ENCODE peak calls at places on chromosomes 1 and 21, in four cellular contexts. One of them, this sample, is unnamed.
A peak's percentile ranks its signal among the peaks of the same experiment; 100 is the strongest.

GRCh38 chr1:247411583-247412295 is 4.2 kb upstream of the NLRP3 start:
- DNase-seq in IMR-90: no peak
- DNase-seq in lung: no peak
- DNase-seq in cardiac muscle cell: no peak
- DNase-seq in this sample: no peak

GRCh38 chr1:206963119-206963712 is 7.0 kb downstream of the FCAMR start:
- DNase-seq in lung: no peak
- DNase-seq in cardiac muscle cell: peak; percentile 15
- DNase-seq in IMR-90: peak; percentile 37
- DNase-seq in this sample: no peak

GRCh38 chr1:28591708-28592313 is at the start of gene RAB42:
- DNase-seq in lung: peak; percentile 63
- DNase-seq in IMR-90: no peak
- DNase-seq in cardiac muscle cell: peak; percentile 50
- DNase-seq in this sample: peak; percentile 19

GRCh38 chr1:23393706-23394105 is 24.1 kb upstream of the ZNF436 start:
- DNase-seq in lung: peak; percentile 33
- DNase-seq in cardiac muscle cell: peak; percentile 94
- DNase-seq in IMR-90: peak; percentile 76
- DNase-seq in this sample: peak; percentile 51

GRCh38 chr1:192516776-192517297 is 58.7 kb upstream of the RGS1 start:
- DNase-seq in IMR-90: no peak
- DNase-seq in cardiac muscle cell: no peak
- DNase-seq in lung: no peak
- DNase-seq in this sample: no peak

GRCh38 chr21:42389449-42389835 is 6.4 kb downstream of the TMPRSS3 start:
- DNase-seq in lung: peak; percentile 56
- DNase-seq in cardiac muscle cell: no peak
- DNase-seq in IMR-90: no peak
- DNase-seq in this sample: no peak

GRCh38 chr21:33661146-33661545 is 18.8 kb downstream of the ITSN1 start:
- DNase-seq in cardiac muscle cell: no peak
- DNase-seq in IMR-90: peak; percentile 23
- DNase-seq in lung: no peak
- DNase-seq in this sample: no peak

GRCh38 chr1:46581685-46582455 is 22.2 kb downstream of the MKNK1 start:
- DNase-seq in IMR-90: no peak
- DNase-seq in cardiac muscle cell: no peak
- DNase-seq in lung: no peak
- DNase-seq in this sample: no peak

GRCh38 chr21:25133939-25134338 is 473.3 kb downstream of the MRPL39 start:
- DNase-seq in cardiac muscle cell: no peak
- DNase-seq in lung: no peak
- DNase-seq in IMR-90: peak; percentile 57
- DNase-seq in this sample: peak; percentile 80

GRCh38 chr1:162055062-162055461 is 14.4 kb upstream of the NOS1AP start:
- DNase-seq in cardiac muscle cell: peak; percentile 81
- DNase-seq in lung: no peak
- DNase-seq in IMR-90: peak; percentile 87
- DNase-seq in this sample: peak; percentile 84

GRCh38 chr1:35592991-35593769 is 20.1 kb downstream of the TFAP2E start:
- DNase-seq in IMR-90: no peak
- DNase-seq in cardiac muscle cell: peak; percentile 40
- DNase-seq in lung: no peak
- DNase-seq in this sample: no peak

GRCh38 chr1:209389258-209389657 is 194.3 kb upstream of the CAMK1G start:
- DNase-seq in cardiac muscle cell: peak; percentile 51
- DNase-seq in IMR-90: peak; percentile 94
- DNase-seq in lung: no peak
- DNase-seq in this sample: peak; percentile 45

GRCh38 chr21:29287383-29287782 is 11.3 kb upstream of the BACH1 start:
- DNase-seq in lung: no peak
- DNase-seq in IMR-90: peak; percentile 52
- DNase-seq in cardiac muscle cell: peak; percentile 44
- DNase-seq in this sample: no peak

GRCh38 chr21:23963454-23963853 is 1643.8 kb downstream of the MRPL39 start:
- DNase-seq in cardiac muscle cell: no peak
- DNase-seq in IMR-90: peak; percentile 17
- DNase-seq in lung: no peak
- DNase-seq in this sample: no peak

GRCh38 chr1:21875621-21876063 is 61.5 kb downstream of the HSPG2 start:
- DNase-seq in cardiac muscle cell: no peak
- DNase-seq in IMR-90: no peak
- DNase-seq in lung: no peak
- DNase-seq in this sample: no peak

GRCh38 chr1:33578557-33579448 is 106.4 kb downstream of the ZSCAN20 start:
- DNase-seq in IMR-90: no peak
- DNase-seq in cardiac muscle cell: no peak
- DNase-seq in lung: no peak
- DNase-seq in this sample: no peak
- H3K4me1 ChIP-seq in IMR-90: no peaks in the 10 kb centered on the region
- H3K4me1 ChIP-seq in cardiac muscle cell: peaks cover 6% of the 10 kb centered on the region
- H3K4me1 ChIP-seq in lung: peaks cover 11% of the 10 kb centered on the region
- H3K4me1 ChIP-seq in this sample: no peaks in the 10 kb centered on the region

GRCh38 chr1:8118031-8118451 is 91.9 kb upstream of the ERRFI1 start:
- DNase-seq in cardiac muscle cell: no peak
- DNase-seq in lung: no peak
- DNase-seq in IMR-90: no peak
- DNase-seq in this sample: peak; percentile 44

GRCh38 chr1:8120693-8121260 is 94.7 kb upstream of the ERRFI1 start:
- DNase-seq in IMR-90: peak; percentile 34
- DNase-seq in cardiac muscle cell: peak; percentile 82
- DNase-seq in lung: no peak
- DNase-seq in this sample: no peak

GRCh38 chr1:8121261-8122159 is 95.4 kb upstream of the ERRFI1 start:
- DNase-seq in lung: peak; percentile 70
- DNase-seq in IMR-90: peak; percentile 94
- DNase-seq in cardiac muscle cell: peak; percentile 93
- DNase-seq in this sample: peak; percentile 65

GRCh38 chr1:8122477-8123407 is 96.6 kb upstream of the ERRFI1 start:
- DNase-seq in IMR-90: peak; percentile 85
- DNase-seq in cardiac muscle cell: peak; percentile 51
- DNase-seq in lung: no peak
- DNase-seq in this sample: peak; percentile 61

DNA sequence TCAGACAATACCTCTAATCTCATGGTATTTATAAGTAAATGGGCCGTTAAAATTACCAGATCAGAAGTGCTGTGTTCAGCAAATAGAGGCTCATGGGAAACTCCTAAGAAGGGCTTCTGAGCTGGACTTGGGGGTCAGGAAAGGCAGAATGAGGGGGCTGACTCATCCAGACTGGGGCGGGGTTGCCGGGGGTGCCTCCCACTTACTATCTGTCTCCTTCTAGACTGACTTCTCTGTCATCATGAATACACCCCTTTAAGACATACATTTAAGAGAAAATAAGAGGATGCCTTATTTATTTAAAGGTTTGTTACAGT is 96.0 kb upstream of the ERRFI1 start:
- DNase-seq in cardiac muscle cell: peak; percentile 50
- DNase-seq in lung: no peak
- DNase-seq in IMR-90: peak; percentile 60
- DNase-seq in this sample: peak; percentile 59
- H3K4me1 ChIP-seq in cardiac muscle cell: peaks cover 4% of the 10 kb centered on the region
- H3K4me1 ChIP-seq in lung: peaks cover 14% of the 10 kb centered on the region
- H3K4me1 ChIP-seq in IMR-90: peaks cover 33% of the 10 kb centered on the region
- H3K4me1 ChIP-seq in this sample: peaks cover 44% of the 10 kb centered on the region

GRCh38 chr1:116879478-116880133 is 30.1 kb upstream of the PTGFRN start:
- DNase-seq in cardiac muscle cell: no peak
- DNase-seq in IMR-90: no peak
- DNase-seq in lung: no peak
- DNase-seq in this sample: no peak

GRCh38 chr1:116880952-116881351 is 28.8 kb upstream of the PTGFRN start:
- DNase-seq in IMR-90: no peak
- DNase-seq in lung: no peak
- DNase-seq in cardiac muscle cell: no peak
- DNase-seq in this sample: no peak

GRCh38 chr1:116878804-116879477 is 30.8 kb upstream of the PTGFRN start:
- DNase-seq in lung: no peak
- DNase-seq in cardiac muscle cell: peak; percentile 57
- DNase-seq in IMR-90: peak; percentile 17
- DNase-seq in this sample: no peak

GRCh38 chr1:116882866-116883265 is 26.9 kb upstream of the PTGFRN start:
- DNase-seq in cardiac muscle cell: no peak
- DNase-seq in lung: no peak
- DNase-seq in IMR-90: no peak
- DNase-seq in this sample: no peak

GRCh38 chr1:116881879-116882520 is 27.7 kb upstream of the PTGFRN start:
- DNase-seq in cardiac muscle cell: peak; percentile 98
- DNase-seq in lung: peak; percentile 51
- DNase-seq in IMR-90: peak; percentile 65
- DNase-seq in this sample: no peak
- H3K4me1 ChIP-seq in cardiac muscle cell: peaks cover 26% of the 10 kb centered on the region
- H3K4me1 ChIP-seq in lung: peaks cover 8% of the 10 kb centered on the region
- H3K4me1 ChIP-seq in IMR-90: peaks cover 8% of the 10 kb centered on the region
- H3K4me1 ChIP-seq in this sample: peaks cover 12% of the 10 kb centered on the region

DNA sequence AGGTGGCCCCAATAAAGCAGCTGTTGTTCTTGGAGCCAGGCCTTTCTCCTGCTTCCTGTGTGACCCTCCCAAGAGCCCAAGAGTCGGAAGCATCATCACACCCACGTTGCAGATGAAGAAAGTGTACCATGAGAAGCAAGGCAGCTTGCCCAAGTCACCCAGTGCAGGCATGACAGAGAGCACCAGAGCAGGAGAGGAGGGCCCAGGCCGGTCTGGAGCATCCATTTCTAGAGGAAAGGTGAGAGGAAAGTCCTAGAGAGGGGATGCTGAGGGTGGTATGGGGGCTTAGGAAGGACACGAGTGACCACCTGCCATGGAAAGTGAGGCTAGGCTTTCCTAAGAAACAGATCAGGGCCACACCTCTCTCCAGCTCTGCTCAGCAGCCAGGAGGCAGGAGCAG is 47.0 kb downstream of the C1orf198 start:
- DNase-seq in IMR-90: no peak
- DNase-seq in cardiac muscle cell: no peak
- DNase-seq in lung: no peak
- DNase-seq in this sample: no peak
- H3K4me1 ChIP-seq in IMR-90: peaks cover 17% of the 10 kb centered on the region
- H3K4me1 ChIP-seq in cardiac muscle cell: peaks cover 6% of the 10 kb centered on the region
- H3K4me1 ChIP-seq in lung: peaks cover 11% of the 10 kb centered on the region
- H3K4me1 ChIP-seq in this sample: peaks cover 17% of the 10 kb centered on the region

GRCh38 chr1:200779326-200779725 is 40.6 kb downstream of the CAMSAP2 start:
- DNase-seq in IMR-90: no peak
- DNase-seq in cardiac muscle cell: no peak
- DNase-seq in lung: no peak
- DNase-seq in this sample: no peak
- H3K4me1 ChIP-seq in IMR-90: peaks cover 13% of the 10 kb centered on the region
- H3K4me1 ChIP-seq in cardiac muscle cell: no peaks in the 10 kb centered on the region
- H3K4me1 ChIP-seq in lung: peaks cover 1% of the 10 kb centered on the region
- H3K4me1 ChIP-seq in this sample: peaks cover 29% of the 10 kb centered on the region

DNA sequence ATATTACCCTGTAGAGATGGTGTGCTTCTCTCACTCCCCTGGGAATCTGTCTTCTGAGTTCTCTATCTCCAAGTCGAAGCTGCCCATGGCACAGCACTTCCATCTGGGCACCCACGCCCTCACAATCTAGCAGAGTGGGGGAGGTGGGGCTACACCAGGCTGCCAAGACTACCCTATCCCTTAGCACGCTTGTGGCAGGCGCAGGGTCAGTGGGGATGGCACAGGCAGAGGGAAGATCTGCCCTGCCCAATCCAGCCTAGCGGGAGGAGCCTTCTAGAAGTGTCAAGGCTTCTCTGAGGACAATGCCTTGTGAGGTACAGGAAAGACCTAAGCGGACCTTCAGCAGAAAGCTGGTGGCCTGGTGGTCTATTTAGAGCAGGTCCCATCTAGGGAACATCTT is 49.1 kb downstream of the DMAP1 start:
- DNase-seq in cardiac muscle cell: no peak
- DNase-seq in IMR-90: no peak
- DNase-seq in lung: no peak
- DNase-seq in this sample: no peak
- H3K4me1 ChIP-seq in cardiac muscle cell: peaks cover 24% of the 10 kb centered on the region
- H3K4me1 ChIP-seq in IMR-90: no peaks in the 10 kb centered on the region
- H3K4me1 ChIP-seq in lung: peaks cover 14% of the 10 kb centered on the region
- H3K4me1 ChIP-seq in this sample: no peaks in the 10 kb centered on the region

GRCh38 chr1:3404801-3405200 is 49.7 kb upstream of the ARHGEF16 start:
- DNase-seq in IMR-90: no peak
- DNase-seq in lung: no peak
- DNase-seq in cardiac muscle cell: no peak
- DNase-seq in this sample: no peak

GRCh38 chr1:3405974-3406867 is 48.2 kb upstream of the ARHGEF16 start:
- DNase-seq in IMR-90: no peak
- DNase-seq in lung: no peak
- DNase-seq in cardiac muscle cell: no peak
- DNase-seq in this sample: no peak

GRCh38 chr1:3404301-3404700 is 50.2 kb upstream of the ARHGEF16 start:
- DNase-seq in lung: no peak
- DNase-seq in cardiac muscle cell: no peak
- DNase-seq in IMR-90: no peak
- DNase-seq in this sample: no peak

GRCh38 chr1:3407021-3407420 is 47.4 kb upstream of the ARHGEF16 start:
- DNase-seq in IMR-90: no peak
- DNase-seq in lung: no peak
- DNase-seq in cardiac muscle cell: no peak
- DNase-seq in this sample: no peak

DNA sequence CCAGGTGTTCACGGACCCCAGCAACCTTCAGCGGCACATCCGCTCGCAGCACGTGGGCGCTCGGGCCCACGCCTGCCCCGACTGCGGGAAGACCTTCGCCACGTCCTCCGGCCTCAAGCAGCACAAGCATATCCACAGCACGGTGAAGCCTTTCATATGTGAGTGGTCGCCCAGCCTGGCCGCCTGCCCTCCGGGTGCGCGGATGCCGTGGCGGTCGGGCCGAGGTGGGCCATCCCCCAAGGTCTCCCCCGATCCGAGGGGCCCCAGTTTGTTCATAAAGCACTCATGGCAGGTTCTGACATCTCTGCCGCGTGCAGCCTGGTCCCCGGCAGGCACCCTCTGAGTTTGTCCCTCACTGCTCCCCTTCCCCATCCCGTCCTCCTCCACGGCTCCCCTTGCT is 49.0 kb upstream of the ARHGEF16 start:
- DNase-seq in cardiac muscle cell: no peak
- DNase-seq in lung: no peak
- DNase-seq in IMR-90: no peak
- DNase-seq in this sample: no peak
- H3K4me1 ChIP-seq in cardiac muscle cell: no peaks in the 10 kb centered on the region
- H3K4me1 ChIP-seq in lung: peaks cover 2% of the 10 kb centered on the region
- H3K4me1 ChIP-seq in IMR-90: peaks cover 2% of the 10 kb centered on the region
- H3K4me1 ChIP-seq in this sample: no peaks in the 10 kb centered on the region

DNA sequence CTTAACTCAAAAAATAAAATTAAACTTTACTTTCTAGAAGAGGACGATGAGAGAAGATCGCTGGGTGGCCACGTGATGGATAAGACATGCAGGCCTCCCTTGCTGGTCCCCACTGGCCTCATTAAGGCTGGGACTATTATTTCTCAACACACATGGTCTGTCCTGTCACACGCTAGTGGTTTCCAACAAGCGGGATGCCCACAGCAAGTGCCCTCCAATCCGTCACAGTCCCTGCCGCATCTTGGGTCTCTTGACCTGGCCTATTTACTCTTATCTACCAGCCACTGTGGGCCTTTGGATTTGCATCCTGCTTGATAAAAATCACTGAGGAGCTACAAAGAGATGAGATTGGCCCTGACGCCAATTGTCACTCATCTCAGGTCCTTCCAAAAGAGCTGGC is 30.0 kb downstream of the CAPZB start:
- DNase-seq in lung: no peak
- DNase-seq in IMR-90: no peak
- DNase-seq in cardiac muscle cell: no peak
- DNase-seq in this sample: no peak
- H3K4me1 ChIP-seq in lung: peaks cover 42% of the 10 kb centered on the region
- H3K4me1 ChIP-seq in IMR-90: peaks cover 42% of the 10 kb centered on the region
- H3K4me1 ChIP-seq in cardiac muscle cell: peaks cover 28% of the 10 kb centered on the region
- H3K4me1 ChIP-seq in this sample: peaks cover 48% of the 10 kb centered on the region